ENCODE peak calls at places on chromosome 14, in nine cellular contexts. R is HTR-8/SVneo; M is stimulated activated CD8-positive, alpha-beta memory T cell treated with anti-CD3 and anti-CD28 coated beads, Interleukin-4, amount 100 ng/mL, for 48 hours; Y is C1 segment of cervical spinal cord; C is stimulated activated CD4-positive, alpha-beta T cell treated with anti-CD3 and anti-CD28 coated beads, Interleukin-15, amount 100 ng/mL, for 1 hour; V is SW480; U is AG04449; E is GM03348; I is EL. Q is an unnamed sample.

GRCh38 chr14:36827861-36828260 is 166.2 kb downstream of the PAX9 start:
- DNase-seq in R (no peak), M (no peak), Y (no peak), C (no peak), V (no peak), U (no peak), E (no peak), I (no peak), Q (no peak)

GRCh38 chr14:33765251-33765650 is 185.6 kb downstream of the EGLN3 start:
- DNase-seq in R (peak; percentile 27), M (no peak), Y (no peak), C (no peak), V (no peak), U (no peak), E (no peak), I (no peak), Q (no peak)

GRCh38 chr14:49405291-49405690 is 180.9 kb downstream of the RPS29 start:
- DNase-seq in R (no peak), M (no peak), Y (no peak), C (no peak), V (no peak), U (peak; percentile 46), E (no peak), I (peak; percentile 5), Q (no peak)

GRCh38 chr14:56659361-56659760 is 79.8 kb downstream of the TMEM260 start:
- DNase-seq in R (no peak), M (no peak), Y (no peak), C (no peak), V (no peak), U (no peak), E (no peak), I (no peak), Q (no peak)

GRCh38 chr14:81066672-81067071 is 111.3 kb downstream of the TSHR start:
- DNase-seq in R (no peak), M (no peak), Y (no peak), C (no peak), V (no peak), U (no peak), E (no peak), I (no peak), Q (no peak)

GRCh38 chr14:48725001-48725734 is 861.0 kb downstream of the RPS29 start:
- DNase-seq in R (peak; percentile 2), M (no peak), Y (no peak), C (no peak), V (no peak), U (no peak), E (no peak), I (no peak), Q (no peak)

GRCh38 chr14:52834440-52834842 is 43.0 kb upstream of the GNPNAT1 start:
- DNase-seq in R (peak; percentile 83), M (no peak), Y (no peak), C (no peak), V (no peak), U (peak; percentile 87), E (peak; percentile 66), I (peak; percentile 95), Q (peak; percentile 65)

GRCh38 chr14:24080888-24081738 is 9.8 kb downstream of the CPNE6 start:
- DNase-seq in R (peak; percentile 35), M (peak; percentile 80), Y (no peak), C (peak; percentile 39), V (peak; percentile 29), U (no peak), E (peak; percentile 69), I (peak; percentile 34), Q (no peak)

GRCh38 chr14:105532735-105533141 is 6.4 kb downstream of the TMEM121 start:
- DNase-seq in R (no peak), M (no peak), Y (no peak), C (no peak), V (peak; percentile 74), U (no peak), E (peak; percentile 65), I (peak; percentile 32), Q (no peak)

GRCh38 chr14:102063808-102064429 is 22.9 kb downstream of the HSP90AA1 start:
- DNase-seq in R (no peak), M (no peak), Y (no peak), C (no peak), V (no peak), U (no peak), E (peak; percentile 2), I (no peak), Q (no peak)

GRCh38 chr14:71730471-71730870 is 201.8 kb upstream of the RGS6 start:
- DNase-seq in R (no peak), M (no peak), Y (no peak), C (no peak), V (no peak), U (no peak), E (no peak), I (peak; percentile 31), Q (peak; percentile 62)

GRCh38 chr14:103549361-103550311 is 12.8 kb downstream of the BAG5 start:
- DNase-seq in R (no peak), M (no peak), Y (peak; percentile 59), C (no peak), V (no peak), U (no peak), E (no peak), I (no peak), Q (no peak)

GRCh38 chr14:35346738-35347322 is 54.6 kb downstream of the PSMA6 start:
- DNase-seq in R (no peak), M (no peak), Y (no peak), C (no peak), V (no peak), U (no peak), E (no peak), I (no peak), Q (no peak)

GRCh38 chr14:43005807-43006206 is 1399.1 kb downstream of the LRFN5 start:
- DNase-seq in R (no peak), M (no peak), Y (no peak), C (no peak), V (no peak), U (no peak), E (no peak), I (no peak), Q (no peak)

GRCh38 chr14:73227812-73228781 is 9.2 kb upstream of the PAPLN start:
- DNase-seq in R (peak; percentile 97), M (no peak), Y (no peak), C (no peak), V (no peak), U (peak; percentile 33), E (peak; percentile 91), I (peak; percentile 91), Q (peak; percentile 33)

GRCh38 chr14:72679106-72679505 is 214.8 kb downstream of the DPF3 start:
- DNase-seq in R (no peak), M (no peak), Y (no peak), C (no peak), V (no peak), U (no peak), E (no peak), I (peak; percentile 60), Q (no peak)

GRCh38 chr14:64092940-64093339 is 201.2 kb downstream of the ESR2 start:
- DNase-seq in R (no peak), M (no peak), Y (no peak), C (no peak), V (no peak), U (no peak), E (no peak), I (no peak), Q (no peak)

GRCh38 chr14:63909984-63910383 is 57.2 kb downstream of the SYNE2 start:
- DNase-seq in R (no peak), M (no peak), Y (no peak), C (no peak), V (no peak), U (no peak), E (no peak), I (peak; percentile 7), Q (no peak)

GRCh38 chr14:68020493-68020892 is 200.9 kb downstream of the RAD51B start:
- DNase-seq in R (no peak), M (no peak), Y (no peak), C (no peak), V (no peak), U (no peak), E (no peak), I (no peak), Q (no peak)

GRCh38 chr14:74973003-74973614 is 17.7 kb upstream of the PGF start:
- DNase-seq in R (no peak), M (peak; percentile 53), Y (no peak), C (no peak), V (no peak), U (no peak), E (no peak), I (peak; percentile 63), Q (no peak)

GRCh38 chr14:61388173-61388975 is 67.0 kb downstream of the PRKCH start:
- DNase-seq in R (peak; percentile 80), M (peak; percentile 57), Y (no peak), C (no peak), V (peak; percentile 9), U (no peak), E (peak; percentile 31), I (peak; percentile 8), Q (peak; percentile 8)

GRCh38 chr14:63076476-63076875 is 31.2 kb upstream of the KCNH5 start:
- DNase-seq in R (no peak), M (no peak), Y (no peak), C (no peak), V (no peak), U (no peak), E (no peak), I (no peak), Q (no peak)